ENCODE peak calls at places on chromosomes 2 and 18, in ten cellular contexts. X, A, H, E, G, B, J, S, P and W are unnamed samples.

GRCh38 chr2:8599421-8600242 is 82.2 kb upstream of the ID2 start:
- DNase-seq in X (no peak), A (no peak), H (no peak), E (no peak), G (no peak), B (no peak), J (no peak), S (no peak), P (no peak), W (no peak)

GRCh38 chr2:24787532-24787931 is 5.7 kb downstream of the PTRHD1 start:
- DNase-seq in X (no peak), A (no peak), H (no peak), E (no peak), G (no peak), B (no peak), J (no peak), S (no peak), P (no peak), W (no peak)

GRCh38 chr18:54255141-54255540 is 14.2 kb upstream of the POLI start:
- DNase-seq in X (no peak), A (no peak), H (no peak), E (no peak), G (no peak), B (no peak), J (no peak), S (no peak), P (no peak), W (no peak)

GRCh38 chr18:44856157-44856556 is 175.5 kb downstream of the SETBP1 start:
- DNase-seq in X (no peak), A (no peak), H (no peak), E (no peak), G (no peak), B (no peak), J (no peak), S (no peak), P (no peak), W (no peak)

GRCh38 chr2:143229411-143229810 is 100.2 kb downstream of the ARHGAP15 start:
- DNase-seq in X (no peak), A (no peak), H (no peak), E (no peak), G (no peak), B (no peak), J (no peak), S (no peak), P (no peak), W (no peak)

GRCh38 chr2:172283476-172283875 is 143.9 kb upstream of the ITGA6 start:
- DNase-seq in X (peak; percentile 52), A (peak; percentile 97), H (no peak), E (no peak), G (peak; percentile 61), B (no peak), J (no peak), S (no peak), P (peak; percentile 15), W (no peak)

GRCh38 chr2:171703574-171704347 is 16.5 kb downstream of the DYNC1I2 start:
- DNase-seq in X (peak; percentile 56), A (peak; percentile 58), H (no peak), E (peak; percentile 23), G (no peak), B (no peak), J (no peak), S (peak; percentile 54), P (peak; percentile 59), W (no peak)

GRCh38 chr2:119316066-119316465 is 50.6 kb downstream of the C2orf76 start:
- DNase-seq in X (no peak), A (peak; percentile 63), H (no peak), E (no peak), G (no peak), B (no peak), J (no peak), S (no peak), P (no peak), W (no peak)

GRCh38 chr2:237632991-237633629 is 5.7 kb downstream of the LRRFIP1 start:
- DNase-seq in X (no peak), A (no peak), H (no peak), E (no peak), G (peak; percentile 39), B (no peak), J (no peak), S (no peak), P (no peak), W (no peak)

GRCh38 chr2:119292226-119292625 is 68.6 kb downstream of the STEAP3 start:
- DNase-seq in X (peak; percentile 15), A (peak; percentile 98), H (no peak), E (no peak), G (peak; percentile 75), B (no peak), J (no peak), S (no peak), P (peak; percentile 47), W (no peak)

GRCh38 chr2:26178746-26179436 is 6.0 kb downstream of the GAREM2 start:
- DNase-seq in X (no peak), A (peak; percentile 26), H (peak; percentile 56), E (no peak), G (no peak), B (no peak), J (no peak), S (no peak), P (no peak), W (no peak)

GRCh38 chr18:9353596-9353995 is 19.0 kb downstream of the TWSG1 start:
- DNase-seq in X (no peak), A (peak; percentile 7), H (no peak), E (no peak), G (no peak), B (no peak), J (no peak), S (no peak), P (no peak), W (no peak)

GRCh38 chr18:74896390-74896991 is 298.8 kb downstream of the ZNF407 start:
- DNase-seq in X (peak; percentile 12), A (peak; percentile 63), H (peak; percentile 55), E (peak; percentile 62), G (no peak), B (no peak), J (no peak), S (peak; percentile 51), P (no peak), W (peak; percentile 5)

GRCh38 chr18:50797147-50797546 is 22.7 kb downstream of the MRO start:
- DNase-seq in X (no peak), A (no peak), H (no peak), E (no peak), G (no peak), B (no peak), J (no peak), S (no peak), P (no peak), W (no peak)
- H3K27ac ChIP-seq in X (no peak overlapping the region), A (no peak overlapping the region), H (no peak overlapping the region), E (no peak overlapping the region), G (no peak overlapping the region), B (no peak overlapping the region), J (peak overlapping the region; percentile 54), S (no peak overlapping the region), P (no peak overlapping the region), W (no peak overlapping the region)

GRCh38 chr2:128307595-128307994 is 11.1 kb downstream of the HS6ST1 start:
- DNase-seq in X (no peak), A (no peak), H (no peak), E (no peak), G (no peak), B (no peak), J (no peak), S (no peak), P (no peak), W (no peak)

GRCh38 chr2:128305555-128306080 is 13.1 kb downstream of the HS6ST1 start:
- DNase-seq in X (peak; percentile 75), A (peak; percentile 47), H (no peak), E (peak; percentile 80), G (no peak), B (no peak), J (no peak), S (no peak), P (no peak), W (no peak)

GRCh38 chr2:128308284-128308731 is 10.4 kb downstream of the HS6ST1 start:
- DNase-seq in X (no peak), A (no peak), H (no peak), E (no peak), G (no peak), B (no peak), J (peak; percentile 13), S (no peak), P (no peak), W (no peak)

GRCh38 chr2:128306081-128306930 is 12.4 kb downstream of the HS6ST1 start:
- DNase-seq in X (peak; percentile 100), A (peak; percentile 73), H (peak; percentile 81), E (peak; percentile 82), G (peak; percentile 98), B (no peak), J (peak; percentile 64), S (peak; percentile 86), P (peak; percentile 99), W (no peak)

GRCh38 chr2:128306931-128307460 is 11.7 kb downstream of the HS6ST1 start:
- DNase-seq in X (no peak), A (no peak), H (no peak), E (no peak), G (no peak), B (no peak), J (no peak), S (no peak), P (no peak), W (no peak)
- H3K4me1 ChIP-seq in X (peaks cover 83% of the 10 kb centered on the region), A (peaks cover 36% of the 10 kb centered on the region), H (peaks cover 55% of the 10 kb centered on the region), E (peaks cover 44% of the 10 kb centered on the region), G (peaks cover 72% of the 10 kb centered on the region), B (no peaks in the 10 kb centered on the region), J (peaks cover 54% of the 10 kb centered on the region), S (peaks cover 33% of the 10 kb centered on the region), P (peaks cover 35% of the 10 kb centered on the region), W (no peaks in the 10 kb centered on the region)

GRCh38 chr2:61885896-61886603 is 2.4 kb downstream of the CCT4 start:
- DNase-seq in X (no peak), A (no peak), H (no peak), E (no peak), G (no peak), B (no peak), J (no peak), S (no peak), P (no peak), W (no peak)
- H3K4me3 ChIP-seq in X (no peak overlapping the region), A (no peak overlapping the region), H (no peak overlapping the region), E (peak overlapping the region; percentile 94), G (no peak overlapping the region), B (no peak overlapping the region), J (no peak overlapping the region), S (peak overlapping the region; percentile 88), P (peak overlapping the region; percentile 98), W (no peak overlapping the region)

GRCh38 chr2:73106791-73107190 is 6.0 kb downstream of the RAB11FIP5 start:
- DNase-seq in X (no peak), A (no peak), H (no peak), E (no peak), G (no peak), B (no peak), J (no peak), S (no peak), P (no peak), W (no peak)

GRCh38 chr2:73104933-73105332 is 7.8 kb downstream of the RAB11FIP5 start:
- DNase-seq in X (no peak), A (peak; percentile 96), H (no peak), E (no peak), G (no peak), B (no peak), J (no peak), S (no peak), P (no peak), W (no peak)

GRCh38 chr2:73105511-73105971 is 7.2 kb downstream of the RAB11FIP5 start:
- DNase-seq in X (no peak), A (peak; percentile 91), H (no peak), E (no peak), G (no peak), B (no peak), J (no peak), S (no peak), P (no peak), W (no peak)

GRCh38 chr2:73109796-73110540 is 2.8 kb downstream of the RAB11FIP5 start:
- DNase-seq in X (no peak), A (no peak), H (no peak), E (no peak), G (no peak), B (no peak), J (no peak), S (no peak), P (no peak), W (no peak)

GRCh38 chr2:73107211-73107926 is 5.4 kb downstream of the RAB11FIP5 start:
- DNase-seq in X (no peak), A (no peak), H (peak; percentile 41), E (no peak), G (no peak), B (no peak), J (no peak), S (no peak), P (peak; percentile 60), W (no peak)
- H3K27ac ChIP-seq in X (no peak overlapping the region), A (no peak overlapping the region), H (peak overlapping the region; percentile 43), E (no peak overlapping the region), G (no peak overlapping the region), B (no peak overlapping the region), J (no peak overlapping the region), S (no peak overlapping the region), P (peak overlapping the region; percentile 26), W (no peak overlapping the region)